ENCODE peak calls at places on chromosomes 11 and 22, in four cellular contexts. H is fibroblast of mammary gland, D is sigmoid colon, R is HFF-Myc. L is an unnamed sample.

GRCh38 chr11:34242037-34242625 is 115.7 kb downstream of the ABTB2 start:
- DNase-seq in H (peak), D (no peak), R (no peak), L (no peak)

GRCh38 chr11:45815747-45816146 is 10.8 kb downstream of the SLC35C1 start:
- DNase-seq in H (peak), D (peak), R (no peak), L (no peak)

GRCh38 chr22:27913162-27913741 is 5.8 kb downstream of the PITPNB start:
- DNase-seq in H (no peak), D (no peak), R (no peak), L (no peak)

GRCh38 chr11:81840375-81840774 is 893.3 kb downstream of the FAM181B start:
- DNase-seq in H (peak), D (no peak), R (no peak), L (no peak)

GRCh38 chr11:65958306-65958705 is 3.2 kb upstream of the SART1 start:
- DNase-seq in H (no peak), D (no peak), R (no peak), L (no peak)

GRCh38 chr11:12216542-12217422 is 106.4 kb downstream of the MICAL2 start:
- DNase-seq in H (no peak), D (no peak), R (no peak), L (no peak)

GRCh38 chr11:84714316-84714780 is 912.8 kb downstream of the DLG2 start:
- DNase-seq in H (peak), D (no peak), R (peak), L (peak)

GRCh38 chr22:36443198-36443770 is 38.2 kb downstream of the TXN2 start:
- DNase-seq in H (no peak), D (no peak), R (no peak), L (no peak)

GRCh38 chr11:59559886-59560285 is 48.5 kb downstream of the OR4D9 start:
- DNase-seq in H (no peak), D (no peak), R (no peak), L (no peak)

GRCh38 chr22:45638834-45639746 is 32.5 kb upstream of the ATXN10 start:
- DNase-seq in H (peak), D (peak), R (no peak), L (no peak)

GRCh38 chr11:11966826-11967668 is 41.4 kb downstream of the DKK3 start:
- DNase-seq in H (peak), D (peak), R (no peak), L (no peak)

GRCh38 chr11:68120212-68121066 is 749 bp downstream of the CHKA start:
- DNase-seq in H (peak), D (peak), R (no peak), L (no peak)

GRCh38 chr22:17994424-17995108 is 29.8 kb downstream of the MICAL3 start:
- DNase-seq in H (no peak), D (peak), R (no peak), L (no peak)

GRCh38 chr11:109697140-109697843 is 275.3 kb downstream of the C11orf87 start:
- DNase-seq in H (peak), D (no peak), R (peak), L (no peak)

GRCh38 chr22:20456064-20456721 is 18.6 kb upstream of the SCARF2 start:
- DNase-seq in H (peak), D (peak), R (peak), L (peak)

GRCh38 chr22:41517172-41518047 is 26.9 kb downstream of the POLR3H start:
- DNase-seq in H (peak), D (peak), R (no peak), L (no peak)

GRCh38 chr11:131593301-131593700 is 222.9 kb downstream of the NTM start:
- DNase-seq in H (no peak), D (no peak), R (no peak), L (no peak)

GRCh38 chr11:27972432-27973170 is 135.4 kb downstream of the KIF18A start:
- DNase-seq in H (peak), D (no peak), R (peak), L (peak)

GRCh38 chr11:63007920-63008319 is 7.7 kb downstream of the SLC22A8 start:
- DNase-seq in H (no peak), D (no peak), R (no peak), L (no peak)

GRCh38 chr11:12266943-12267342 is 110.4 kb upstream of the PARVA start:
- DNase-seq in H (no peak), D (no peak), R (no peak), L (no peak)

GRCh38 chr11:95641506-95641905 is 148.1 kb downstream of the FAM76B start:
- DNase-seq in H (peak), D (no peak), R (no peak), L (no peak)

GRCh38 chr11:36564376-36565032 is 3.3 kb upstream of the RAG1 start:
- DNase-seq in H (peak), D (no peak), R (peak), L (no peak)

GRCh38 chr22:47221840-47222615 is 459.6 kb downstream of the TBC1D22A start:
- DNase-seq in H (no peak), D (peak), R (no peak), L (no peak)

GRCh38 chr22:47304191-47304831 is 541.9 kb downstream of the TBC1D22A start:
- DNase-seq in H (no peak), D (no peak), R (no peak), L (no peak)

GRCh38 chr22:38041760-38042584 is 15.2 kb upstream of the PICK1 start:
- DNase-seq in H (no peak), D (no peak), R (no peak), L (no peak)

GRCh38 chr11:125346565-125347260 is 149.4 kb downstream of the FEZ1 start:
- DNase-seq in H (no peak), D (no peak), R (no peak), L (no peak)

GRCh38 chr22:41247703-41248102 is 7.0 kb upstream of the CHADL start:
- DNase-seq in H (no peak), D (no peak), R (no peak), L (no peak)

GRCh38 chr11:66002648-66003225 is 434 bp downstream of the BANF1 start:
- DNase-seq in H (peak), D (peak), R (no peak), L (no peak)

GRCh38 chr11:68010058-68011041 is at the start of gene ALDH3B1:
- DNase-seq in H (peak), D (peak), R (peak), L (no peak)

GRCh38 chr22:29308148-29308790 is 1.8 kb downstream of the GAS2L1 start:
- DNase-seq in H (no peak), D (peak), R (no peak), L (no peak)

GRCh38 chr22:29306830-29307657 is 594 bp downstream of the GAS2L1 start:
- DNase-seq in H (peak), D (peak), R (no peak), L (no peak)

GRCh38 chr22:29306175-29306829 is at the start of gene GAS2L1:
- DNase-seq in H (peak), D (peak), R (peak), L (no peak)

GRCh38 chr22:29308791-29309262 is 2.4 kb downstream of the GAS2L1 start:
- DNase-seq in H (peak), D (peak), R (no peak), L (no peak)

GRCh38 chr22:29307658-29308147 is 1.3 kb downstream of the GAS2L1 start:
- DNase-seq in H (no peak), D (peak), R (no peak), L (no peak)
- H3K4me3 ChIP-seq in H (peak), D (peak), R (peak), L (peak)

GRCh38 chr11:77547863-77548551 is 41.7 kb upstream of the AQP11 start:
- DNase-seq in H (peak), D (no peak), R (peak), L (peak)
- TF ChIP-seq CTCF in H (peak), D (no peak), R (peak), L (peak)

GRCh38 chr22:19143212-19143611 is 1.2 kb downstream of the ESS2 start:
- DNase-seq in H (no peak), D (no peak), R (no peak), L (no peak)
- H3K4me3 ChIP-seq in H (no peak), D (peak), R (peak), L (no peak)

GRCh38 chr11:32960553-32961164 is 55.0 kb upstream of the DEPDC7 start:
- DNase-seq in H (peak), D (no peak), R (peak), L (no peak)
- TF ChIP-seq CTCF in H (peak), D (no peak), R (peak), L (peak)

GRCh38 chr11:73784734-73785133 is 2.9 kb upstream of the MRPL48 start:
- DNase-seq in H (no peak), D (no peak), R (no peak), L (no peak)

GRCh38 chr11:73783483-73784020 is 4.1 kb upstream of the MRPL48 start:
- DNase-seq in H (no peak), D (no peak), R (no peak), L (no peak)

GRCh38 chr11:73787643-73788537 is at the start of gene MRPL48:
- DNase-seq in H (peak), D (peak), R (peak), L (peak)

GRCh38 chr11:73784080-73784634 is 3.5 kb upstream of the MRPL48 start:
- DNase-seq in H (no peak), D (no peak), R (no peak), L (no peak)

DNA sequence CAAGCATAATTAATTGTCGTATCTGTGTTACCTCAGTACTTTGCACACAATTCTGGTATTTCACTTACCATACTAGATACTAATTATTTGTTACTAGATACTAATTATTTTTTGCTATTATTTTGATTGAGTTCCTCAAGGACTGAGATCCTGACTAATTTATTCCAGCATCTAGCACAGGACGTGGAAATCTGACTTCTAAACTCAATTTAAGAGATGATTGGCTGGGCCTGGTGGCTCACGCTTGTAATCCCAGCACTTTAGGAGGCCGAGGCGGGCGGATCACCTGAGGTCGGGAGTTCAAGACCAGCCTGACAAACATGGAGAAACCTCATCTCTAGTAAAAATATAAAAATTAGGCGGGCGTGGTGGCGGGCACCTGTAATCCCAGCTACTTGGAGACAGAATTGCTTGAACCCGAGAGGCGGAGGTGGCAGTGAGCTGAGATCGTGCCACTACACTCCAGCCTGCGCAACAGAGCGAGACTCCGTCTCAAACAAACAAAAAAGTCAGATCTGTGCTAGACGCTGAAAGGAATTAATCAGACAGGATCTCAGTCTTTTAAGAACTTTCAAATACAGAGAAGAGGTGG is 527 bp upstream of the MRPL48 start:
- DNase-seq in H (no peak), D (no peak), R (no peak), L (no peak)
- H3K4me3 ChIP-seq in H (peak), D (peak), R (peak), L (peak)

GRCh38 chr11:97079244-97079643 is 689.4 kb downstream of the JRKL start:
- DNase-seq in H (no peak), D (no peak), R (no peak), L (no peak)
- TF ChIP-seq CTCF in H (no peak), D (no peak), R (no peak), L (no peak)

DNA sequence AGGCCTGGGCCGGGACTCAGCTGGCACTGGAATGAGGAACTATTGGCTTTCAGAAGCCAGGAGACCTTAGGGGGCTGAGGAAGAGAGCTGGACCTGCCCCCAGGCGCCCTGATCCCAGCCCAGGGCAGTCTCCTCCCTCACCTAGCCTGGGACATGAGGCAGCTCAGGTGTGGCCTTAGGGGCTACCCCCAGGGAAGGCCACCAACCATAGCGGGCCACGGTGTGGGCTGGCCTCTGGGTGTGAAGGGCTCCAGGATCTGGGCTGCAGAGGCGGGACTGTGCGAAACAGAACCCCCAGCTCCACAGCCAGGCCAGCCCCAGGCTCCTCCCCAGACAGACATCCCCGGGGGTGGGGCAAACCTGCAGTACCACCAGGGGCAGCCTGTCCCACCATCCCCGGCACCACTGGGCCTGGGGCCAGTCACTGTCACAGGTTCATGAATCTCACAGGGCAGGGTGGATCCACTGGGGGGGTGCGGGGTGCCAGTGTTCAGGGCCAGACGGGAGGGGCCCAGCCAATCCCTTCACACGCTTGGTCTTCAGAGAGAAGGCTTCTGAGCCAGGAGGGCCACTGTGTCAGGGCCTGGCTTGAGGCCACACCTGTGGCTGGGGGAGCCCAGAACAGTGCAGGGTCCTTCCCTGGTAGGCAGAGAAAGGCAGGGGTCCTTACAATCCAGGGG is 3.5 kb downstream of the PLXNB2 start:
- DNase-seq in H (peak), D (peak), R (no peak), L (no peak)
- H3K4me3 ChIP-seq in H (no peak), D (peak), R (peak), L (peak)

GRCh38 chr11:44621140-44621681 is 55.7 kb downstream of the CD82 start:
- DNase-seq in H (peak), D (peak), R (no peak), L (no peak)
- TF ChIP-seq CTCF in H (peak), D (peak), R (peak), L (peak)

DNA sequence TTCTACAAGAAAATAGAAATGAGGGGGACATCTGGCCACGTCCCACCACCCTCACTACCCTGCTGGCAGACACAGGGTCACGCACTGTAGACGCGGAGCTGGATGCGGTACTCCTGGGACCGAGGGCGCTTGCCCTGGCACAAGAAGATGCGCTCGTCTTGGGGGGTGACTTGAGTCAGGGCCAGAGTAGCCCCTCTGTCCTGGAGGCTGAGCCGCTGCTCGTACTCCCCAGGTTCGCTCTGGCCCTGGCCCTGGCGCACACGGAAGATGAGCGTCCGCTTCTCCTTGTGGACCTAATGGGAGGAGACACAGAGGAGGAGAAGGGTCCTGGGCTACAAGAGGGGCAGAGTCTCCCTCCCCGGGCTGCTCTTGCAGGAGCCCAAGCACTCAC is 2.2 kb downstream of the MCAM start:
- DNase-seq in H (no peak), D (no peak), R (no peak), L (no peak)
- H3K4me3 ChIP-seq in H (no peak), D (peak), R (no peak), L (peak)

GRCh38 chr11:69880041-69880802 is 61.0 kb upstream of the FGF3 start:
- DNase-seq in H (no peak), D (peak), R (no peak), L (no peak)

GRCh38 chr11:69880803-69881445 is 61.7 kb upstream of the FGF3 start:
- DNase-seq in H (no peak), D (peak), R (no peak), L (no peak)

GRCh38 chr11:69882270-69882608 is 63.0 kb upstream of the FGF3 start:
- DNase-seq in H (no peak), D (no peak), R (no peak), L (no peak)

GRCh38 chr11:69883292-69884255 is 64.4 kb upstream of the FGF3 start:
- DNase-seq in H (no peak), D (no peak), R (no peak), L (no peak)

DNA sequence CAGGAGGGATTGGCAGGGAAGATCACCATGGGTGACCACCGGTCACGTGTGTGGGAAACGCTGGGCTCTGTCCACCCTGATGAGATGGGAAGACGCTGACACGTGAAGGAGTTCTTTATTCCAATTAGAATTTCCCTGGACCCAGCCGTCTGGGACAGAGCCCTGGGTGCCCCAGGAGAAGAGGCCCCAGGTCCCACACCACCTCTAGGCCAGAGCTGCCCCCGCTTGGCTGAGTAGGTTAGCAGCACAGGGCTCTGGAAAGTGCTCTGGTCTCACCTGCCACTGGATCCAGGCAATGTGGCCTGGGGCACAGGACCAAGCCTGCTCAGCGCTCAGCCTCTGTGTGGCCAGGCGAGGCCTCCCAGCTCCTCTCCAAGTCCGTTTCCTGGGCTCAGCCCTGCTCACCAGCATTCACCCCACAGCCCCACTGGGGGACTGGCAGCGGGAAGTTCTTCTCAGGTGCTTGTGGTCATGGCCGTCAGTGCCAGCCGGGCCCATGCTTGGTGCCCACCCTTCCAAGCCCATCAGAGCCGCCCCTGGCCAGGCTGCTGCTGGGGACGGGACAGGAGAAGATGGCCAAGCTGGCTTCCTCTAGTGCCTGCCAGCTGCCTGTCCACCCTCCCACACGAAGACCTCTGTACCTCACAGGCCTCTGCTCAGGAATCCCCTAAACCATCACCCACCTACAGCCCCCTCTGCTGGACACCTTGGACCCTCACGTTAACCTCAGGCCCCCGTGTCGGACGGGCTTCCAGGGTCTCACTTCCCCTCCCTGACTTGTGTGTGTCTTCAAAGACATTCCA is 62.5 kb upstream of the FGF3 start:
- DNase-seq in H (no peak), D (no peak), R (no peak), L (no peak)
- TF ChIP-seq CTCF in H (no peak), D (no peak), R (peak), L (no peak)